ENCODE peak calls at places on chromosomes 7 and 10, in nine cellular contexts. One of them, this sample, is unnamed.

GRCh38 chr10:74244097-74244685 is 93.2 kb downstream of the ADK start:
- DNase-seq in GM20000: no peak
- DNase-seq in Ammon's horn: peak; percentile 32
- DNase-seq in NCI-H1436: peak; percentile 21
- DNase-seq in M059J: peak; percentile 33
- DNase-seq in GM12892: no peak
- DNase-seq in AG09309: no peak
- DNase-seq in activated CD8-positive, alpha-beta memory T cell treated with anti-CD3 and anti-CD28 coated beads for 24 hours: no peak
- DNase-seq in hepatocyte: peak; percentile 59
- DNase-seq in this sample: peak; percentile 59

GRCh38 chr7:140983802-140984201 is 30.9 kb downstream of the MRPS33 start:
- DNase-seq in GM20000: no peak
- DNase-seq in Ammon's horn: no peak
- DNase-seq in NCI-H1436: no peak
- DNase-seq in M059J: no peak
- DNase-seq in GM12892: no peak
- DNase-seq in AG09309: no peak
- DNase-seq in activated CD8-positive, alpha-beta memory T cell treated with anti-CD3 and anti-CD28 coated beads for 24 hours: no peak
- DNase-seq in hepatocyte: no peak
- DNase-seq in this sample: peak; percentile 3

GRCh38 chr10:121069061-121069850 is 218.1 kb downstream of the WDR11 start:
- DNase-seq in GM20000: no peak
- DNase-seq in Ammon's horn: peak; percentile 52
- DNase-seq in NCI-H1436: no peak
- DNase-seq in M059J: peak; percentile 91
- DNase-seq in GM12892: peak; percentile 16
- DNase-seq in AG09309: no peak
- DNase-seq in activated CD8-positive, alpha-beta memory T cell treated with anti-CD3 and anti-CD28 coated beads for 24 hours: no peak
- DNase-seq in hepatocyte: no peak
- DNase-seq in this sample: peak; percentile 16

GRCh38 chr10:109239371-109239770 is 683.9 kb downstream of the XPNPEP1 start:
- DNase-seq in GM20000: no peak
- DNase-seq in Ammon's horn: no peak
- DNase-seq in NCI-H1436: no peak
- DNase-seq in M059J: no peak
- DNase-seq in GM12892: no peak
- DNase-seq in AG09309: no peak
- DNase-seq in activated CD8-positive, alpha-beta memory T cell treated with anti-CD3 and anti-CD28 coated beads for 24 hours: no peak
- DNase-seq in hepatocyte: no peak
- DNase-seq in this sample: no peak

GRCh38 chr7:29106128-29106988 is 40.0 kb downstream of the CPVL start:
- DNase-seq in GM20000: peak; percentile 17
- DNase-seq in Ammon's horn: peak; percentile 89
- DNase-seq in NCI-H1436: peak; percentile 57
- DNase-seq in M059J: peak; percentile 65
- DNase-seq in GM12892: no peak
- DNase-seq in AG09309: peak; percentile 37
- DNase-seq in activated CD8-positive, alpha-beta memory T cell treated with anti-CD3 and anti-CD28 coated beads for 24 hours: peak; percentile 59
- DNase-seq in hepatocyte: peak; percentile 82
- DNase-seq in this sample: peak; percentile 80

GRCh38 chr10:110989016-110989415 is 69.6 kb downstream of the SHOC2 start:
- DNase-seq in GM20000: no peak
- DNase-seq in Ammon's horn: no peak
- DNase-seq in NCI-H1436: no peak
- DNase-seq in M059J: no peak
- DNase-seq in GM12892: no peak
- DNase-seq in AG09309: no peak
- DNase-seq in activated CD8-positive, alpha-beta memory T cell treated with anti-CD3 and anti-CD28 coated beads for 24 hours: no peak
- DNase-seq in hepatocyte: no peak
- DNase-seq in this sample: no peak

GRCh38 chr7:5636914-5637313 is 144.5 kb downstream of the RNF216 start:
- DNase-seq in GM20000: no peak
- DNase-seq in Ammon's horn: peak; percentile 67
- DNase-seq in NCI-H1436: no peak
- DNase-seq in M059J: peak; percentile 78
- DNase-seq in GM12892: no peak
- DNase-seq in AG09309: peak; percentile 52
- DNase-seq in activated CD8-positive, alpha-beta memory T cell treated with anti-CD3 and anti-CD28 coated beads for 24 hours: no peak
- DNase-seq in hepatocyte: peak; percentile 74
- DNase-seq in this sample: no peak

GRCh38 chr10:13003004-13003403 is 1.5 kb upstream of the CCDC3 start:
- DNase-seq in GM20000: no peak
- DNase-seq in Ammon's horn: no peak
- DNase-seq in NCI-H1436: no peak
- DNase-seq in M059J: no peak
- DNase-seq in GM12892: no peak
- DNase-seq in AG09309: no peak
- DNase-seq in activated CD8-positive, alpha-beta memory T cell treated with anti-CD3 and anti-CD28 coated beads for 24 hours: no peak
- DNase-seq in hepatocyte: no peak
- DNase-seq in this sample: no peak

This sample was measured in cerebellar cortex.